ENCODE peak calls at places on chromosomes 7 and 10, in five cellular contexts. W is choroid plexus epithelial cell, N is stomach, U is cardiac fibroblast, V is fibroblast of pulmonary artery. P is an unnamed sample.

GRCh38 chr10:50554995-50555568 is 68.7 kb downstream of the SGMS1 start:
- DNase-seq in W (peak), U (peak), V (peak), N (no peak), P (no peak)

GRCh38 chr10:122877264-122877663 is 2.1 kb downstream of the FAM24B start:
- DNase-seq in W (no peak), U (no peak), V (no peak), N (no peak), P (no peak)

GRCh38 chr10:26805567-26806245 is 55.1 kb downstream of the ABI1 start:
- DNase-seq in U (peak), W (peak), N (no peak), V (peak), P (no peak)

GRCh38 chr10:27285093-27285492 is 44.5 kb upstream of the ACBD5 start:
- DNase-seq in W (peak), V (peak), U (peak), N (no peak), P (no peak)

GRCh38 chr10:78377362-78377761 is 343.7 kb downstream of the RPS24 start:
- DNase-seq in W (no peak), U (no peak), N (no peak), V (no peak), P (no peak)

GRCh38 chr7:159094030-159094740 is 50.5 kb downstream of the VIPR2 start:
- DNase-seq in V (no peak), W (no peak), N (peak), U (no peak), P (no peak)

GRCh38 chr7:115297651-115298050 is 375.8 kb downstream of the MDFIC start:
- DNase-seq in V (peak), U (peak), N (peak), W (peak), P (no peak)

GRCh38 chr7:120794100-120794729 is 63.7 kb downstream of the TSPAN12 start:
- DNase-seq in V (no peak), U (peak), N (no peak), W (peak), P (no peak)

GRCh38 chr7:3606436-3606835 is 305.4 kb downstream of the SDK1 start:
- DNase-seq in W (no peak), V (no peak), U (no peak), N (no peak), P (no peak)

GRCh38 chr10:46215426-46215825 is 71.4 kb upstream of the ANTXRL start:
- DNase-seq in W (no peak), N (no peak), U (no peak), V (no peak), P (no peak)

GRCh38 chr10:13672505-13672904 is 85.7 kb downstream of the PRPF18 start:
- DNase-seq in U (no peak), W (no peak), V (no peak), N (no peak), P (no peak)

GRCh38 chr10:31147220-31147608 is 115.5 kb upstream of the ZNF438 start:
- DNase-seq in V (peak), W (peak), U (peak), N (no peak), P (no peak)

GRCh38 chr10:95289003-95289920 is 1.5 kb downstream of the PDLIM1 start:
- DNase-seq in V (peak), W (peak), U (no peak), N (no peak), P (peak)
- H3K4me3 ChIP-seq in V (peak), W (peak), U (peak), N (peak), P (peak)

GRCh38 chr10:97849101-97849490 is 547 bp upstream of the GOLGA7B start:
- DNase-seq in U (no peak), W (no peak), V (no peak), N (no peak), P (no peak)
- H3K4me3 ChIP-seq in U (no peak), W (no peak), V (no peak), N (peak), P (no peak)

GRCh38 chr7:137007001-137007725 is 138.7 kb downstream of the CHRM2 start:
- DNase-seq in V (peak), W (peak), N (no peak), U (no peak), P (no peak)
- H3K4me3 ChIP-seq in V (no peak), W (no peak), N (no peak), U (no peak), P (no peak)

GRCh38 chr10:33332183-33333031 is 2.1 kb downstream of the NRP1 start:
- DNase-seq in W (peak), V (peak), U (peak), N (no peak), P (no peak)
- H3K4me3 ChIP-seq in W (peak), V (peak), U (peak), N (peak), P (peak)

GRCh38 chr7:128740996-128741395 is 1.8 kb downstream of the CALU start:
- DNase-seq in V (peak), N (no peak), U (peak), W (peak), P (no peak)
- H3K4me3 ChIP-seq in V (peak), N (peak), U (peak), W (peak), P (peak)

GRCh38 chr10:53664620-53665019 is 892.0 kb upstream of the MBL2 start:
- DNase-seq in U (no peak), N (no peak), V (no peak), W (peak), P (peak)
- H3K4me3 ChIP-seq in U (no peak), N (no peak), V (no peak), W (no peak), P (no peak)

GRCh38 chr7:134811798-134812197 is 32.4 kb downstream of the CALD1 start:
- DNase-seq in V (peak), N (no peak), W (peak), U (peak), P (no peak)
- H3K4me3 ChIP-seq in V (no peak), N (no peak), W (no peak), U (no peak), P (no peak)

P was measured in HAP-1.